ENCODE peak calls at places on chromosomes 2 and 18, in eight cellular contexts. One of them, this sample, is unnamed.

GRCh38 chr18:52200891-52201663 is 138.9 kb upstream of the DCC start:
- DNase-seq in HCT116: no peak
- DNase-seq in GM23248: no peak
- DNase-seq in mesenchymal stem cell: no peak
- DNase-seq in mammary epithelial cell: no peak
- DNase-seq in PC-9: no peak
- DNase-seq in fibroblast of lung: no peak
- DNase-seq in IMR-90: no peak
- DNase-seq in this sample: no peak

GRCh38 chr2:202375611-202376408 is at the start of gene BMPR2:
- DNase-seq in HCT116: peak; percentile 56
- DNase-seq in GM23248: peak; percentile 93
- DNase-seq in mesenchymal stem cell: peak; percentile 94
- DNase-seq in mammary epithelial cell: peak; percentile 88
- DNase-seq in PC-9: peak; percentile 64
- DNase-seq in fibroblast of lung: peak; percentile 85
- DNase-seq in IMR-90: peak; percentile 81
- DNase-seq in this sample: peak; percentile 90

GRCh38 chr2:223731503-223731902 is 105.9 kb downstream of the AP1S3 start:
- DNase-seq in HCT116: no peak
- DNase-seq in GM23248: no peak
- DNase-seq in mesenchymal stem cell: no peak
- DNase-seq in mammary epithelial cell: no peak
- DNase-seq in PC-9: no peak
- DNase-seq in fibroblast of lung: no peak
- DNase-seq in IMR-90: no peak
- DNase-seq in this sample: no peak

GRCh38 chr18:69158949-69159348 is 241.7 kb upstream of the DOK6 start:
- DNase-seq in HCT116: no peak
- DNase-seq in GM23248: no peak
- DNase-seq in mesenchymal stem cell: no peak
- DNase-seq in mammary epithelial cell: no peak
- DNase-seq in PC-9: no peak
- DNase-seq in fibroblast of lung: no peak
- DNase-seq in IMR-90: no peak
- DNase-seq in this sample: no peak

GRCh38 chr18:12944724-12945123 is 3.1 kb upstream of the SEH1L start:
- DNase-seq in HCT116: no peak
- DNase-seq in GM23248: peak; percentile 43
- DNase-seq in mesenchymal stem cell: no peak
- DNase-seq in mammary epithelial cell: no peak
- DNase-seq in PC-9: no peak
- DNase-seq in fibroblast of lung: no peak
- DNase-seq in IMR-90: no peak
- DNase-seq in this sample: no peak

GRCh38 chr18:59268722-59269562 is 4.3 kb downstream of the RAX start:
- DNase-seq in HCT116: no peak
- DNase-seq in GM23248: peak; percentile 52
- DNase-seq in mesenchymal stem cell: peak; percentile 18
- DNase-seq in mammary epithelial cell: no peak
- DNase-seq in PC-9: no peak
- DNase-seq in fibroblast of lung: peak; percentile 25
- DNase-seq in IMR-90: no peak
- DNase-seq in this sample: no peak

GRCh38 chr2:140863713-140864112 is 1267.1 kb downstream of the LRP1B start:
- DNase-seq in HCT116: peak; percentile 63
- DNase-seq in GM23248: peak; percentile 60
- DNase-seq in mesenchymal stem cell: peak; percentile 67
- DNase-seq in mammary epithelial cell: peak; percentile 40
- DNase-seq in PC-9: no peak
- DNase-seq in fibroblast of lung: peak; percentile 85
- DNase-seq in IMR-90: peak; percentile 69
- DNase-seq in this sample: peak; percentile 27

GRCh38 chr2:41994177-41994576 is 53.6 kb upstream of the PKDCC start:
- DNase-seq in HCT116: no peak
- DNase-seq in GM23248: peak; percentile 90
- DNase-seq in mesenchymal stem cell: no peak
- DNase-seq in mammary epithelial cell: no peak
- DNase-seq in PC-9: peak; percentile 48
- DNase-seq in fibroblast of lung: peak; percentile 53
- DNase-seq in IMR-90: peak; percentile 10
- DNase-seq in this sample: no peak

GRCh38 chr2:85705680-85706039 is 11.5 kb downstream of the GNLY start:
- DNase-seq in HCT116: peak; percentile 66
- DNase-seq in GM23248: peak; percentile 94
- DNase-seq in mesenchymal stem cell: peak; percentile 96
- DNase-seq in mammary epithelial cell: peak; percentile 93
- DNase-seq in PC-9: peak; percentile 89
- DNase-seq in fibroblast of lung: peak; percentile 99
- DNase-seq in IMR-90: peak; percentile 99
- DNase-seq in this sample: no peak

GRCh38 chr18:79538635-79539034 is 141.0 kb upstream of the CTDP1 start:
- DNase-seq in HCT116: no peak
- DNase-seq in GM23248: no peak
- DNase-seq in mesenchymal stem cell: no peak
- DNase-seq in mammary epithelial cell: no peak
- DNase-seq in PC-9: no peak
- DNase-seq in fibroblast of lung: no peak
- DNase-seq in IMR-90: no peak
- DNase-seq in this sample: no peak

GRCh38 chr2:5759949-5760348 is 67.8 kb downstream of the SOX11 start:
- DNase-seq in HCT116: no peak
- DNase-seq in GM23248: no peak
- DNase-seq in mesenchymal stem cell: no peak
- DNase-seq in mammary epithelial cell: no peak
- DNase-seq in PC-9: no peak
- DNase-seq in fibroblast of lung: no peak
- DNase-seq in IMR-90: no peak
- DNase-seq in this sample: no peak
- H3K4me2 ChIP-seq in HCT116: no peak overlapping the region
- H3K4me2 ChIP-seq in GM23248: no peak overlapping the region
- H3K4me2 ChIP-seq in mesenchymal stem cell: no peak overlapping the region
- H3K4me2 ChIP-seq in mammary epithelial cell: no peak overlapping the region
- H3K4me2 ChIP-seq in PC-9: no peak overlapping the region
- H3K4me2 ChIP-seq in fibroblast of lung: no peak overlapping the region
- H3K4me2 ChIP-seq in IMR-90: no peak overlapping the region
- H3K4me2 ChIP-seq in this sample: no peak overlapping the region

GRCh38 chr2:218047532-218048230 is 21.4 kb upstream of the RUFY4 start:
- DNase-seq in HCT116: no peak
- DNase-seq in GM23248: no peak
- DNase-seq in mesenchymal stem cell: no peak
- DNase-seq in mammary epithelial cell: no peak
- DNase-seq in PC-9: no peak
- DNase-seq in fibroblast of lung: no peak
- DNase-seq in IMR-90: no peak
- DNase-seq in this sample: no peak

GRCh38 chr2:218043701-218044109 is 25.3 kb upstream of the RUFY4 start:
- DNase-seq in HCT116: no peak
- DNase-seq in GM23248: no peak
- DNase-seq in mesenchymal stem cell: no peak
- DNase-seq in mammary epithelial cell: no peak
- DNase-seq in PC-9: no peak
- DNase-seq in fibroblast of lung: no peak
- DNase-seq in IMR-90: no peak
- DNase-seq in this sample: no peak

GRCh38 chr2:218041302-218042165 is 27.5 kb upstream of the RUFY4 start:
- DNase-seq in HCT116: no peak
- DNase-seq in GM23248: peak; percentile 17
- DNase-seq in mesenchymal stem cell: no peak
- DNase-seq in mammary epithelial cell: no peak
- DNase-seq in PC-9: no peak
- DNase-seq in fibroblast of lung: no peak
- DNase-seq in IMR-90: no peak
- DNase-seq in this sample: no peak

GRCh38 chr2:218040883-218041282 is 28.2 kb upstream of the RUFY4 start:
- DNase-seq in HCT116: no peak
- DNase-seq in GM23248: no peak
- DNase-seq in mesenchymal stem cell: no peak
- DNase-seq in mammary epithelial cell: no peak
- DNase-seq in PC-9: no peak
- DNase-seq in fibroblast of lung: no peak
- DNase-seq in IMR-90: no peak
- DNase-seq in this sample: no peak

GRCh38 chr2:218046234-218046633 is 22.8 kb upstream of the RUFY4 start:
- DNase-seq in HCT116: no peak
- DNase-seq in GM23248: no peak
- DNase-seq in mesenchymal stem cell: no peak
- DNase-seq in mammary epithelial cell: no peak
- DNase-seq in PC-9: no peak
- DNase-seq in fibroblast of lung: peak; percentile 19
- DNase-seq in IMR-90: no peak
- DNase-seq in this sample: no peak
- H3K4me2 ChIP-seq in HCT116: no peak overlapping the region
- H3K4me2 ChIP-seq in GM23248: no peak overlapping the region
- H3K4me2 ChIP-seq in mesenchymal stem cell: no peak overlapping the region
- H3K4me2 ChIP-seq in mammary epithelial cell: no peak overlapping the region
- H3K4me2 ChIP-seq in PC-9: no peak overlapping the region
- H3K4me2 ChIP-seq in fibroblast of lung: no peak overlapping the region
- H3K4me2 ChIP-seq in IMR-90: peak overlapping the region; percentile 27
- H3K4me2 ChIP-seq in this sample: no peak overlapping the region

GRCh38 chr2:242088471-242089212 is 219.1 kb downstream of the RTP5 start:
- DNase-seq in HCT116: peak; percentile 58
- DNase-seq in GM23248: peak; percentile 95
- DNase-seq in mesenchymal stem cell: peak; percentile 82
- DNase-seq in mammary epithelial cell: peak; percentile 84
- DNase-seq in PC-9: peak; percentile 86
- DNase-seq in fibroblast of lung: peak; percentile 80
- DNase-seq in IMR-90: peak; percentile 73
- DNase-seq in this sample: peak; percentile 67

GRCh38 chr2:242085941-242086621 is 216.6 kb downstream of the RTP5 start:
- DNase-seq in HCT116: no peak
- DNase-seq in GM23248: peak; percentile 59
- DNase-seq in mesenchymal stem cell: peak; percentile 15
- DNase-seq in mammary epithelial cell: no peak
- DNase-seq in PC-9: no peak
- DNase-seq in fibroblast of lung: peak; percentile 85
- DNase-seq in IMR-90: peak; percentile 1
- DNase-seq in this sample: no peak
- H3K4me2 ChIP-seq in HCT116: no peak overlapping the region
- H3K4me2 ChIP-seq in GM23248: peak overlapping the region; percentile 4
- H3K4me2 ChIP-seq in mesenchymal stem cell: no peak overlapping the region
- H3K4me2 ChIP-seq in mammary epithelial cell: no peak overlapping the region
- H3K4me2 ChIP-seq in PC-9: peak overlapping the region; percentile 37
- H3K4me2 ChIP-seq in fibroblast of lung: no peak overlapping the region
- H3K4me2 ChIP-seq in IMR-90: no peak overlapping the region
- H3K4me2 ChIP-seq in this sample: no peak overlapping the region

GRCh38 chr2:152584301-152584700 is 133.0 kb downstream of the PRPF40A start:
- DNase-seq in HCT116: no peak
- DNase-seq in GM23248: no peak
- DNase-seq in mesenchymal stem cell: no peak
- DNase-seq in mammary epithelial cell: no peak
- DNase-seq in PC-9: no peak
- DNase-seq in fibroblast of lung: no peak
- DNase-seq in IMR-90: peak; percentile 48
- DNase-seq in this sample: no peak

GRCh38 chr2:152583512-152584188 is 133.6 kb downstream of the PRPF40A start:
- DNase-seq in HCT116: no peak
- DNase-seq in GM23248: no peak
- DNase-seq in mesenchymal stem cell: no peak
- DNase-seq in mammary epithelial cell: no peak
- DNase-seq in PC-9: no peak
- DNase-seq in fibroblast of lung: no peak
- DNase-seq in IMR-90: no peak
- DNase-seq in this sample: no peak

GRCh38 chr2:152588911-152589310 is 128.3 kb downstream of the PRPF40A start:
- DNase-seq in HCT116: no peak
- DNase-seq in GM23248: no peak
- DNase-seq in mesenchymal stem cell: no peak
- DNase-seq in mammary epithelial cell: no peak
- DNase-seq in PC-9: no peak
- DNase-seq in fibroblast of lung: no peak
- DNase-seq in IMR-90: no peak
- DNase-seq in this sample: no peak

GRCh38 chr2:152587187-152587947 is 129.9 kb downstream of the PRPF40A start:
- DNase-seq in HCT116: no peak
- DNase-seq in GM23248: peak; percentile 64
- DNase-seq in mesenchymal stem cell: peak; percentile 58
- DNase-seq in mammary epithelial cell: peak; percentile 43
- DNase-seq in PC-9: peak; percentile 38
- DNase-seq in fibroblast of lung: peak; percentile 43
- DNase-seq in IMR-90: peak; percentile 74
- DNase-seq in this sample: no peak

DNA sequence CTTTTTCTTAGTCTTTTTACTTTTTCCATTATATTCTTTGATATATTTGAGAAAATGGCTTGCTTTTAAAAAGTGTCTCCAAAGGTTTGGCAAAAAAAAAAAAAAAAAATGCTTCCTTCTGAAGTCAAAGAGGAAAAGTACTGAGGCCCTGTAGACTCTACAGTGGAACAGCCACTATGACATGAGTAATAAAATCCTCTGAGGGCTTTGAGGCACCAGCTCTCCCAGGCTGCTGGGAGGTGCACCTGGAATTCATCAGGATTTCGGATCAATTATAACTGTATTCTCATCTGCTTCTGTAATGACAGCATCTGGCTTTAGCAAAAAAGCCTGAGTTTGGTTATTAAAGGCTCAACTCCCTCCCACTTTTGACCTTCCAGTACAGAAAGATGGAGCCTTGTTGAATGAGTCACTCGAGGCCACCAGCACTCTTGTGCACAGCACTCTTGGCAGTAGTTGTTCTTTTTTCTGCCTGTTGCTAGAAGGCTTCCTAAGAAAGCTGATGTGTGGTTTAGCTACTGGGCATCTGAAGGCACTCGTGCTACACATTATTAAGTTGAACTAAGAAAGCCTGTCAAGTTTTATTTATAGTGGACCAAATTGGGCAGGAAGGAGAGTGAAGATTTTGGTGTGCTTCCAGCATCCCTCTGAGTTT is 131.3 kb downstream of the PRPF40A start:
- DNase-seq in HCT116: no peak
- DNase-seq in GM23248: peak; percentile 95
- DNase-seq in mesenchymal stem cell: peak; percentile 94
- DNase-seq in mammary epithelial cell: peak; percentile 41
- DNase-seq in PC-9: no peak
- DNase-seq in fibroblast of lung: peak; percentile 97
- DNase-seq in IMR-90: peak; percentile 96
- DNase-seq in this sample: no peak
- H3K4me2 ChIP-seq in HCT116: peak overlapping the region; percentile 40
- H3K4me2 ChIP-seq in GM23248: peak overlapping the region; percentile 19
- H3K4me2 ChIP-seq in mesenchymal stem cell: no peak overlapping the region
- H3K4me2 ChIP-seq in mammary epithelial cell: no peak overlapping the region
- H3K4me2 ChIP-seq in PC-9: no peak overlapping the region
- H3K4me2 ChIP-seq in fibroblast of lung: peak overlapping the region; percentile 32
- H3K4me2 ChIP-seq in IMR-90: peak overlapping the region; percentile 13
- H3K4me2 ChIP-seq in this sample: no peak overlapping the region

This sample was measured in neuronal stem cell.